ENCODE peak calls at places on chromosomes 2 and 18, in eight cellular contexts. I is body of pancreas, G is lower lobe of right lung, S is sigmoid colon, X is left ventricle myocardium inferior, C is spleen, D is endothelial cell of umbilical vein, M is A549. T is an unnamed sample.

GRCh38 chr2:133561045-133561852 is 7.0 kb downstream of the NCKAP5 start:
- DNase-seq in M (peak), X (no peak), G (no peak), C (no peak), I (peak), D (peak), S (no peak), T (no peak)

GRCh38 chr2:16647992-16648617 is 17.5 kb downstream of the CYRIA start:
- DNase-seq in I (no peak), X (no peak), G (no peak), M (no peak), C (no peak), D (no peak), S (no peak), T (no peak)

GRCh38 chr2:206480161-206480560 is 36.8 kb downstream of the ADAM23 start:
- DNase-seq in S (no peak), G (no peak), M (no peak), D (no peak), X (no peak), I (no peak), C (no peak), T (no peak)

GRCh38 chr2:85867121-85867520 is 21.7 kb downstream of the ST3GAL5 start:
- DNase-seq in M (no peak), C (no peak), X (no peak), S (no peak), I (no peak), D (no peak), G (no peak), T (no peak)

GRCh38 chr2:191165190-191165643 is 14.4 kb upstream of the STAT4 start:
- DNase-seq in D (peak), G (no peak), S (no peak), X (no peak), M (peak), C (no peak), I (peak), T (no peak)

GRCh38 chr2:128600606-128601297 is 282.1 kb upstream of the HS6ST1 start:
- DNase-seq in D (no peak), I (peak), S (no peak), M (no peak), C (peak), G (no peak), X (no peak), T (no peak)

GRCh38 chr2:173215316-173215715 is 139.4 kb upstream of the CDCA7 start:
- DNase-seq in G (no peak), I (no peak), S (no peak), C (no peak), D (no peak), X (no peak), M (no peak), T (no peak)

GRCh38 chr2:220275454-220275853 is 648.0 kb downstream of the SLC4A3 start:
- DNase-seq in G (no peak), M (peak), S (no peak), I (no peak), D (no peak), C (no peak), X (no peak), T (no peak)

GRCh38 chr18:64405161-64405560 is 256.3 kb upstream of the LINC00305 start:
- DNase-seq in G (no peak), D (peak), S (no peak), C (no peak), X (no peak), M (no peak), I (no peak), T (no peak)

GRCh38 chr18:62979900-62980299 is 264.6 kb downstream of the PHLPP1 start:
- DNase-seq in C (peak), S (no peak), X (no peak), M (no peak), G (no peak), D (no peak), I (no peak), T (no peak)

GRCh38 chr2:158723921-158724802 is 71.0 kb upstream of the DAPL1 start:
- DNase-seq in M (peak), C (no peak), D (no peak), X (no peak), G (no peak), I (no peak), S (no peak), T (no peak)

GRCh38 chr2:140747097-140747496 is 1383.7 kb downstream of the LRP1B start:
- DNase-seq in X (no peak), C (no peak), G (no peak), M (no peak), S (no peak), D (no peak), I (no peak), T (no peak)

GRCh38 chr18:62396381-62396780 is 71.3 kb downstream of the TNFRSF11A start:
- DNase-seq in X (no peak), C (no peak), D (no peak), I (no peak), S (no peak), G (no peak), M (no peak), T (no peak)

GRCh38 chr2:54657664-54658083 is 65.8 kb upstream of the EML6 start:
- DNase-seq in S (peak), I (peak), M (peak), C (peak), D (peak), G (peak), X (peak), T (no peak)

GRCh38 chr18:21179590-21180220 is 62.3 kb upstream of the GREB1L start:
- DNase-seq in I (peak), G (no peak), M (peak), S (no peak), X (no peak), D (peak), C (no peak), T (no peak)

GRCh38 chr18:39591647-39592046 is 2026.0 kb upstream of the CELF4 start:
- DNase-seq in I (no peak), S (no peak), D (no peak), G (no peak), M (no peak), C (no peak), X (no peak), T (no peak)

GRCh38 chr2:235979753-235980459 is 188.3 kb downstream of the GBX2 start:
- DNase-seq in G (no peak), D (no peak), C (no peak), S (no peak), M (no peak), I (no peak), X (no peak), T (no peak)

GRCh38 chr2:29206941-29207340 is 91.7 kb downstream of the CLIP4 start:
- DNase-seq in D (no peak), X (no peak), M (no peak), S (no peak), C (no peak), G (no peak), I (no peak), T (no peak)

GRCh38 chr2:112705576-112705975 is 15.2 kb upstream of the NT5DC4 start:
- DNase-seq in G (no peak), D (no peak), C (no peak), I (no peak), S (no peak), X (no peak), M (no peak), T (no peak)

DNA sequence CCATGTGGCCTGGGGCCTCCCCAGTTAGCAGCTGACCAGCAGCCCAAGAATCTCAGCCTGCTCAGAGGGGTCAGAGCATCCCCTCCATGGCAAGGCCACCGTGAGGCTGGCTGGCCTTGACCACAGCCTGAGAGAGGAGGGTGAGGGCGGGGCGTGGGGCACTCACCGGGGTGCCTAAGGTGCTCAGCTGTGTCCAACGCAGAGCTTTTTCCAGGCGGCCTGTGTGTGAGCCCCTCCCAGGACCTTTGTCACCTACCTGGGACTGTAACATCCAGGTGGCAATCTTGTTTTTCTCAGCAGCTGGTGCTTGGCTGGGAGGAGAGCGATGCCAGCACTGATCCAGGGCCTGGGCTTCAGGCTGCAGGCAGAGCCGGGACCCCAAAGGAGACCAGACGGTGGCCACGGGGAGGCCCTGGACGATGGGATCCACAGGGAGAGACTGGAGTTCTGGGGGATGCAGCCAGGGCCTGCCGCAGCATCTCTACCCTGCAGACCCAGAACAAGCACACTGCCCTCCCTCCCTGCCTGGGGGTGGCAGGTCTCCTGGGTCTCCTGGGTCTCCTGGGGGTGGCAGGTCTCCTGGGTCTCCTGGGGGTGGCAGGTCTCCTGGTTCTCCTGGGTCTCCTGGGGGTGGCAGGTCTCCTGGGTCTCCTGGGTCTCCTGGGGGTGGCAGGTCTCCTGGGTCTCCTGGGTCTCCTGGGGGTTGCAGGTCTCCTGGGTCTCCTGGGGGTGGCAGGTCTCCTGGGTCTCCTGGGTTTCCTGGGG is 12.3 kb downstream of the SNED1 start:
- DNase-seq in M (no peak), C (peak), D (no peak), S (peak), X (no peak), I (no peak), G (peak), T (peak)
- H3K27ac ChIP-seq in M (no peak), C (peak), D (peak), S (peak), X (peak), I (peak), G (peak), T (no peak)

GRCh38 chr2:119531292-119531691 is 7.0 kb upstream of the SCTR start:
- DNase-seq in M (peak), G (no peak), X (no peak), C (no peak), D (no peak), S (no peak), I (no peak), T (no peak)
- TF ChIP-seq CTCF in M (peak), G (no peak), X (peak), C (no peak), D (no peak), S (no peak), I (no peak), T (no peak)

GRCh38 chr2:174247474-174248186 is 702 bp downstream of the OLA1 start:
- DNase-seq in G (no peak), D (peak), X (no peak), S (peak), I (peak), M (no peak), C (no peak), T (no peak)
- H3K27ac ChIP-seq in G (peak), D (peak), X (peak), S (peak), I (peak), M (peak), C (peak), T (peak)

GRCh38 chr2:117470311-117471095 is 344.0 kb upstream of the DDX18 start:
- DNase-seq in G (no peak), D (no peak), S (no peak), M (peak), C (no peak), X (no peak), I (peak), T (no peak)
- TF ChIP-seq CTCF in G (peak), D (no peak), S (no peak), M (peak), C (no peak), X (peak), I (peak), T (no peak)

GRCh38 chr18:70280007-70280925 is 8.6 kb upstream of the SOCS6 start:
- DNase-seq in S (no peak), X (no peak), C (no peak), D (peak), M (peak), I (peak), G (no peak), T (no peak)

GRCh38 chr18:70271742-70272141 is 17.1 kb upstream of the SOCS6 start:
- DNase-seq in M (no peak), D (no peak), C (no peak), X (no peak), S (no peak), G (no peak), I (no peak), T (no peak)

GRCh38 chr18:70279470-70279869 is 9.4 kb upstream of the SOCS6 start:
- DNase-seq in D (no peak), M (no peak), C (no peak), S (no peak), G (no peak), X (no peak), I (no peak), T (no peak)

GRCh38 chr18:70273021-70273420 is 15.8 kb upstream of the SOCS6 start:
- DNase-seq in X (no peak), M (no peak), I (no peak), G (no peak), D (no peak), C (no peak), S (no peak), T (no peak)

DNA sequence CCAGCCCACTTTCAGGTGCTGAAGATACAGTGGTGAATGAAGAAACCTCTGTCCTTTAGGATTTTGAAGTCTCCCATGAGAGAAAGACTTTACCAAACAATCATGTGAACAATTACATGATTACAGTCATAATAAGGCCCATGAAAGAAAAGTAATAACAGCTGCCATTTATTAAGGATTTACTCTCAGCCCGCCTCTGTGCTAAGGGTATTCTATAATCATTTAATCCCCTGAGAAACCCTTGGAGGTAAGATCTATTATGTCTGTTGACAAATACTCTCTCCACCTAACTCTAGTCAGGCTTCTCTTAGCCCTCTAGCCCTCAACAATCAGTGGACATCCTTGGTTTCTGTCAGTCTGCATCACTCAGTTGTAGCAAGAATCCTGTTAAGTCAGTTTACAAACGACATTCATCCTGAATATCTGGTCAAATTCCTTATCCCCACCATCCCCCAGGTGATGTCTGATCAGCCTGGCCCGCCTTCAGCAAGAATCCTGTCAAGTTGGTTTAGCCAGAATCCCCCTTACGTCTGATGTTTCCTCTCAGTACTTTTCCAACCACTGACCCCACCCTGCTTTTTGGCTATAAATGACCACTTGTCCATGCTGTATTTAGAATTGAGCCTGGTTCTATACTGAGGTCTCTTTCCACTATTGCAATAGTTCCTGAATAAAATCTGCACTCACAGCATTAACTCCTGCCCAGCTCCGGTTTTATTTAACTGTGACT is 12.3 kb upstream of the SOCS6 start:
- DNase-seq in C (no peak), S (no peak), X (no peak), I (no peak), D (no peak), G (no peak), M (no peak), T (no peak)
- H3K27ac ChIP-seq in C (no peak), S (no peak), X (no peak), I (no peak), D (no peak), G (no peak), M (no peak), T (no peak)

DNA sequence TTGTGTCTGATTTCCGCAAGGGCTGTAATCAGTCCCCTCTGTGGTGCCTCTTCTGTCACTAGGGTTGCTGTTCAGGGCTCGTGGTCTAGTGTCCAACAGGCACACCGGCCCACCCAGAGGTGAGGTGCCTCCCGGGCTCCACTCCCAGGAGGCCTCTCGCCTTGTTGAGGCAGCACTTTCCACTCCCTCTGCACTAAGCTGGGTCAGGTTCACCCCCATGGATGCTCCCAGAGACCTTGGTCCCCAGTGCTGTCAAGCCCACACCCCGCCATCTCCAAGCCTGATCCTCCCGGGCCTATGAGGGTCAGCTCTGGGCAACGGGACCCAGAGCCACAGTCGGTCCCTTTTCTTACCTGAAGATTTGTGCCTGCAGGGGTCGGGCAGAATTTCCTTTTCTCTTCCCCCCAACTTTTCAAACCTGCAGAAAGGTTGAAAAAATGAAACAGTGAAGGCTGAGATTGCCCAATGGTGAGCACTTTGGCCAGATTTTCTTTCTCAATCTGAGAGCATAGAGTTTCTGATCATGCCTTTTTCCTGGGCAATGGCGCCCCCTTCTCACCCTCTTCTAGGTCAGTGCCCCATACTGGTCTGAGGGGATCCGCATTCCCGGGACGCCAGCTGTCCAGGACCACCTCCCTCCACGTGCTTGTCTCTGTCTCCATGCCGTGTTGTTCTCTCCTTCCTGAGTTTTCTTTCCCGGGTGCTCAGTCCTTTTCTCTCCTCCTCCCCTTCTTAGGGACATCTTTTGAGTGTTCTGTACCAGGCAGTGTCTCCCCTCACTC is 148.0 kb downstream of the ASB1 start:
- DNase-seq in C (no peak), I (no peak), G (no peak), S (no peak), D (no peak), M (no peak), X (no peak), T (peak)
- TF ChIP-seq CTCF in C (no peak), I (no peak), G (no peak), S (no peak), D (no peak), M (no peak), X (no peak), T (no peak)

GRCh38 chr2:42099431-42100173 is 51.8 kb downstream of the PKDCC start:
- DNase-seq in I (no peak), M (no peak), G (no peak), S (no peak), C (peak), D (no peak), X (no peak), T (no peak)
- H3K27ac ChIP-seq in I (no peak), M (no peak), G (peak), S (peak), C (peak), D (no peak), X (peak), T (peak)

T was measured in coronary artery.